ENCODE peak calls at places on chromosomes 12 and 14, in eight cellular contexts. R, T, C, V, I, X, J and S are unnamed samples.
A peak's percentile ranks its signal among the peaks of the same experiment; 100 is the strongest.

GRCh38 chr12:39672976-39673375 is 53.4 kb upstream of the ABCD2 start:
- DNase-seq in V (no peak), T (no peak), R (no peak), X (no peak), C (no peak), I (no peak), J (no peak), S (no peak)

GRCh38 chr12:22625671-22626251 is 790 bp downstream of the ETNK1 start:
- DNase-seq in J (peak; percentile 67), R (peak; percentile 43), T (peak; percentile 28), C (peak; percentile 11), I (no peak), X (peak; percentile 40), V (peak; percentile 16), S (peak; percentile 40)

GRCh38 chr12:810635-811415 is 58.4 kb downstream of the WNK1 start:
- DNase-seq in I (no peak), V (no peak), T (no peak), C (no peak), X (no peak), R (no peak), J (no peak), S (no peak)

GRCh38 chr12:44874981-44875416 is 1.1 kb downstream of the NELL2 start:
- DNase-seq in C (no peak), R (no peak), X (no peak), T (no peak), J (peak; percentile 4), V (no peak), I (no peak), S (no peak)

GRCh38 chr14:26394114-26394855 is 203.5 kb downstream of the NOVA1 start:
- DNase-seq in J (peak; percentile 19), X (no peak), C (no peak), R (peak; percentile 20), I (no peak), T (peak; percentile 34), V (no peak), S (no peak)

GRCh38 chr12:106106892-106107291 is 31.9 kb downstream of the NUAK1 start:
- DNase-seq in R (no peak), I (no peak), C (no peak), V (no peak), T (no peak), X (no peak), J (peak; percentile 68), S (no peak)

GRCh38 chr12:27366621-27367020 is 34.0 kb downstream of the BMAL2 start:
- DNase-seq in I (no peak), T (no peak), R (no peak), J (peak; percentile 58), V (no peak), X (no peak), C (no peak), S (no peak)

GRCh38 chr14:73824116-73824515 is 27.5 kb upstream of the PTGR2 start:
- DNase-seq in V (no peak), T (no peak), C (no peak), X (no peak), R (no peak), I (no peak), J (no peak), S (no peak)

GRCh38 chr12:91142184-91142583 is 30.9 kb upstream of the LUM start:
- DNase-seq in V (no peak), X (no peak), R (no peak), J (no peak), C (no peak), T (no peak), I (no peak), S (no peak)

GRCh38 chr12:103257763-103258162 is 238.0 kb downstream of the C12orf42 start:
- DNase-seq in I (no peak), R (no peak), T (no peak), X (no peak), V (no peak), C (no peak), J (no peak), S (no peak)

GRCh38 chr14:102584871-102585869 is 7.3 kb upstream of the RCOR1 start:
- DNase-seq in T (peak; percentile 61), R (peak; percentile 56), X (no peak), V (no peak), C (no peak), J (peak; percentile 53), I (no peak), S (no peak)

GRCh38 chr12:47773062-47773857 is at the start of gene SLC48A1:
- DNase-seq in V (no peak), I (no peak), X (peak; percentile 30), R (peak; percentile 82), T (peak; percentile 83), C (no peak), J (peak; percentile 54), S (peak; percentile 63)
- TF ChIP-seq POLR2A in V (peak; percentile 46), I (no peak), X (peak; percentile 55), R (peak; percentile 44), T (no peak), C (peak; percentile 62), J (peak; percentile 53), S (no peak)

DNA sequence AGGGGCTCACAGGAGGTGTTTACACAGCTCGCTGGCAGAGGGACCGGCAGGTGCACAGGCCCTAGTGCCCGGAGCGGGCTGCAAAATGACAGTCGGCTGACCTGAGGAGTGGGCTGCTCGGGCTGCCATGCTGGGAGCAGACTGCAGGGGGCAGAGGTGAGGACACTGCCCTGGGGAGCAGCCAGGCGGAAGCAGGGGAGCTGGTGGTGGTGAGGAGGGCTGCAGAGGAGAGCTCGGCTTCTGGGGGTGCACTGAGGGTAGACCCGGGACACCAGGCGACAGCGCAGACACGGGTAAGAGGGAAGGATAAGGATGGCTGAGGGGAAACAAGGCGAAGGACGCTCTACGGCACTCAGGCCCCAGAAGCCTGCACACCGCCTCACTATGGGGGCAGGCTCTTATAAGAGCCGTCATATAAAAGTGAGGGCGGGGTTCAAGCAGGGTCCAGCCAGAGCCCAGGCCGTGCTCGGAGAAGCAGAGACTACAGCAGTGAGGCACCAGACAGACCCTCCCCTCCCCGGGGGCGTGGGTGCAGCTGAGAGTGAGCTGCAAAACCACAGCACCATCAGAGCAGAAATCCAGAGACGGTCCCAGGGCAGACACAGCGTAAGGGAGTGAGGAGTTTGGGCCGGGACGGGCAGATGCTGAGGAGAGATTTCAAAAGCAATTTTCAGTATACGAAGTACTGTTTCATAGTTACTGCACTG is 62.5 kb downstream of the CCDC88C start:
- DNase-seq in I (no peak), R (peak; percentile 53), V (no peak), X (no peak), J (no peak), T (no peak), C (no peak), S (no peak)
- TF ChIP-seq CTCF in I (no peak), R (peak; percentile 44), V (peak; percentile 49), X (peak; percentile 52), J (peak; percentile 52), T (no peak), C (peak; percentile 54), S (no peak)

GRCh38 chr14:34713122-34713680 is 1.2 kb downstream of the CFL2 start:
- DNase-seq in R (no peak), X (no peak), J (no peak), I (no peak), V (no peak), T (no peak), C (no peak), S (no peak)

GRCh38 chr14:34714320-34715107 is at the start of gene CFL2:
- DNase-seq in X (peak; percentile 86), C (no peak), V (peak; percentile 32), T (peak; percentile 79), J (peak; percentile 81), I (no peak), R (peak; percentile 82), S (peak; percentile 48)

GRCh38 chr14:34711808-34712712 is 2.3 kb downstream of the CFL2 start:
- DNase-seq in V (no peak), J (no peak), I (no peak), X (no peak), R (no peak), C (no peak), T (no peak), S (no peak)

GRCh38 chr14:34715108-34715863 is 893 bp upstream of the CFL2 start:
- DNase-seq in J (no peak), T (no peak), V (no peak), C (no peak), I (no peak), R (no peak), X (no peak), S (no peak)

DNA sequence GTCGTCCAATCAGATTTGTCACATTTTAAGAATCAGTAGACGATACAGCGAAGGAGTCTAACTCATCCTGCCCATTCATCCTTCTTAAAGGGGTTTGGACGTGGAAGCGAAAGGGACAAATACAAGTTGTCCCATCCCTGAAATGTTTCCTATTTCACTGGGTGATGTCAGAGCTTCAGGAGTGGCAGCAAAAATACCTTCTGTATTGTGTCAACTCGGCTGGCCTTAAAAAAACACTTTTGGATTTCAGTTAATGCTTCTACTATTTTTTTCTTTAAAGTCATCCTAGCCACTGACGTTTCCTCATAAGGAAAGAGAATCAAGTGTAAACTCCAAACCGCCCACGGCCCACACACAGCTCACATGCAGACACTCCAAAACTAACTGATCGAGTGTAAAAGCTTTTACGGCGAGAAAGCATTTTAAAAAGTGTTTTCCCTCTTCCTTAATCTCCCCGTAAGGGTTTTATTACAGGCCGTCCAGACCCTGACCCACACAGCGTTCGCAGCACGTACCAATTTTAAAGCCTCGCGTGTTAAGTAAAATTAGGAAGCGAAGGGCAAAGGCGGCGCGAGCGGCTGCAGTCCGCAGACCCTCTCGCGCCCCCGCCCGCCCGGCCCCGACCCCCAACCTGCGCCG is 593 bp downstream of the CFL2 start:
- DNase-seq in X (peak; percentile 55), I (no peak), V (no peak), T (peak; percentile 27), J (peak; percentile 70), C (no peak), R (peak; percentile 37), S (no peak)
- TF ChIP-seq POLR2AphosphoS5 in X (no peak), I (peak; percentile 79), V (no peak), T (peak; percentile 65), J (no peak), C (peak; percentile 29), R (peak; percentile 73), S (no peak)

GRCh38 chr14:75725481-75725880 is 64.4 kb downstream of the TTLL5 start:
- DNase-seq in J (no peak), R (no peak), C (no peak), T (no peak), X (no peak), V (no peak), I (no peak), S (peak; percentile 45)

GRCh38 chr14:75723716-75724115 is 62.7 kb downstream of the TTLL5 start:
- DNase-seq in I (no peak), R (no peak), X (no peak), C (no peak), T (no peak), V (no peak), J (no peak), S (no peak)

GRCh38 chr14:75724414-75725204 is 63.6 kb downstream of the TTLL5 start:
- DNase-seq in R (no peak), I (no peak), X (no peak), J (no peak), C (no peak), V (no peak), T (no peak), S (no peak)

GRCh38 chr14:75726326-75726725 is 65.3 kb downstream of the TTLL5 start:
- DNase-seq in X (no peak), R (no peak), J (no peak), C (no peak), T (no peak), I (no peak), V (no peak), S (no peak)

DNA sequence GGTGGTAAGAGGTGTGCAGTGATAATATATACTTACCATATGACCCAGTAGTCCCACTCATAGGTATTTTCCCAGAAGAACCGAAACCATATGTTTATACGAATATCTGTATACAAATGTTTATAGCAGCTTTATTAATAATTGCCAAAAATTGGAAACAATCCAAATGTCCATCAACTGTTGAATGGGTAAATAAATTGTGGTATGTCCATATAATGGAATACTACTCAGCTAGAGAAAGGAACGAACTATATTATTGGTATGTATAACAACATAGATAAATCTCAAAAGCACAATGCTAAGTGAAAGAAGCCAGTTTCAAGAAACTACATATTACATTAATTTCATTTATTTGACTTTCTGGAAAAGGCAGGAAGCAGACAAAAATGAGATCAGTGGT is 66.1 kb downstream of the TTLL5 start:
- DNase-seq in X (no peak), T (no peak), J (no peak), V (no peak), C (no peak), I (no peak), R (no peak), S (no peak)
- TF ChIP-seq POLR2A in X (no peak), T (no peak), J (no peak), V (no peak), C (no peak), I (no peak), R (no peak), S (no peak)